ENCODE peak calls at places on chromosomes 16 and 17, in four cellular contexts. C is mesendoderm, G is H9, Q is mesenchymal stem cell. X is an unnamed sample.

GRCh38 chr16:77993586-77993985 is 28.8 kb upstream of the CLEC3A start:
- DNase-seq in Q (peak), G (no peak), C (peak), X (peak)

GRCh38 chr16:57682809-57683318 is 11.7 kb upstream of the DRC7 start:
- DNase-seq in G (no peak), C (peak), Q (no peak), X (no peak)

GRCh38 chr16:14409563-14409962 is 220.5 kb downstream of the PARN start:
- DNase-seq in G (no peak), C (no peak), Q (peak), X (peak)

GRCh38 chr17:35578195-35578928 is at the start of gene PEX12:
- DNase-seq in Q (peak), G (peak), C (peak), X (peak)

GRCh38 chr16:66695474-66695934 is 1.0 kb downstream of the CMTM4 start:
- DNase-seq in C (no peak), G (no peak), Q (no peak), X (no peak)

GRCh38 chr16:72824761-72825160 is 223.2 kb downstream of the ZFHX3 start:
- DNase-seq in C (no peak), Q (no peak), G (no peak), X (no peak)

GRCh38 chr17:50289268-50289667 is 15.0 kb downstream of the TMEM92 start:
- DNase-seq in C (no peak), Q (peak), G (no peak), X (peak)

GRCh38 chr16:17396762-17397498 is 73.8 kb downstream of the XYLT1 start:
- DNase-seq in G (no peak), C (no peak), Q (no peak), X (peak)

GRCh38 chr16:85491798-85492616 is 121.1 kb upstream of the GSE1 start:
- DNase-seq in Q (no peak), G (no peak), C (peak), X (no peak)

GRCh38 chr17:42673885-42674754 is 2.7 kb downstream of the PLEKHH3 start:
- DNase-seq in Q (peak), C (peak), G (peak), X (peak)

GRCh38 chr17:68195667-68196393 is 52.0 kb upstream of the AMZ2 start:
- DNase-seq in G (peak), Q (no peak), C (peak), X (no peak)

GRCh38 chr17:67359960-67360817 is 6.2 kb downstream of the PSMD12 start:
- DNase-seq in G (no peak), C (peak), Q (peak), X (peak)

GRCh38 chr17:33241390-33241789 is 51.7 kb downstream of the ASIC2 start:
- DNase-seq in G (no peak), C (no peak), Q (no peak), X (peak)

GRCh38 chr17:10196936-10197335 is 1.5 kb downstream of the GAS7 start:
- DNase-seq in G (no peak), Q (no peak), C (no peak), X (no peak)

GRCh38 chr17:48162946-48163506 is 55.5 kb downstream of the SNX11 start:
- DNase-seq in G (no peak), Q (peak), C (no peak), X (no peak)

GRCh38 chr17:27367121-27367981 is 73.4 kb downstream of the WSB1 start:
- DNase-seq in C (peak), Q (no peak), G (no peak), X (no peak)

GRCh38 chr17:74924250-74924948 is at the start of gene OTOP2:
- DNase-seq in G (no peak), C (no peak), Q (no peak), X (no peak)

GRCh38 chr17:82153745-82154375 is 55.8 kb upstream of the FASN start:
- DNase-seq in Q (peak), G (peak), C (peak), X (peak)
- H2AK5ac ChIP-seq in Q (no peak), G (no peak), C (no peak), X (peak)

GRCh38 chr16:62965831-62966230 is 929.6 kb upstream of the CDH8 start:
- DNase-seq in C (peak), G (no peak), Q (peak), X (no peak)
- H2AK5ac ChIP-seq in C (no peak), G (no peak), Q (no peak), X (no peak)

GRCh38 chr17:82218349-82219075 is 5.9 kb upstream of the CCDC57 start:
- DNase-seq in G (peak), Q (no peak), C (no peak), X (no peak)
- H2AK5ac ChIP-seq in G (no peak), Q (peak), C (no peak), X (peak)

GRCh38 chr17:78357177-78357586 is 2.7 kb downstream of the SOCS3 start:
- DNase-seq in G (peak), C (no peak), Q (peak), X (peak)

GRCh38 chr17:78358538-78359215 is 1.2 kb downstream of the SOCS3 start:
- DNase-seq in G (peak), C (no peak), Q (peak), X (peak)

GRCh38 chr17:78356163-78356713 is 3.6 kb downstream of the SOCS3 start:
- DNase-seq in C (peak), Q (peak), G (peak), X (peak)

GRCh38 chr17:78359216-78359935 is 501 bp downstream of the SOCS3 start:
- DNase-seq in Q (no peak), G (peak), C (peak), X (no peak)

GRCh38 chr17:78357687-78358537 is 2.0 kb downstream of the SOCS3 start:
- DNase-seq in C (peak), G (peak), Q (peak), X (no peak)
- H2AK5ac ChIP-seq in C (no peak), G (no peak), Q (no peak), X (peak)

DNA sequence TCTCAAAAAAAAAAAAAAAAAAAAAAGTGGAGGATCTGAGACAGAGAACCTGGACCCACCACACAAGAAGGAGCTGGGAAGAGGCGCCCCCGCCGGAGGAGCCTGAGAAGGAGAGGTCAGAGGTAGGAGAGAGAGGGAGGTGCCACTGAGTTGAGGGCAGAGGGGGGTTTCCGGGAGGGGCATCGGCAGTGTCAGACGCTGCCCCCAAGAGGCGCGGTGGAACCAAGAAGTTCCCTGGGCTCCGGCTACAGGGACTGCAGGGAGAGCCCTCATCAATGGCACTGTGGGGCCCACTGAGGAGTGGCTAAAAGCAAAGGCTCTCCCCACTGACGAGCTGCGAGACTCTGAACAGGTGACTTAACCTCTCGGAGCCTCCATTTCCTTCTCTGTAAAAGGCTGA is 4.2 kb downstream of the CCDC42 start:
- DNase-seq in Q (no peak), G (peak), C (peak), X (no peak)
- H2AK5ac ChIP-seq in Q (no peak), G (no peak), C (no peak), X (no peak)